ENCODE peak calls at places on chromosome 10, in eight cellular contexts. E is anterior cingulate cortex; F is foreskin fibroblast; N is stimulated activated CD4-positive, alpha-beta T cell treated with anti-CD3 and anti-CD28 coated beads, Interleukin-12 subunit alpha, Interleukin-12 subunit beta, amount 100 ng/mL, for 48 hours; B is activated CD4-positive, alpha-beta T cell treated with anti-CD3 and anti-CD28 coated beads, Interleukin-2, amount 50 U/mL, for 1 hour; L is fibroblast of the aortic adventitia; P is activated CD8-positive, alpha-beta memory T cell treated with anti-CD3 and anti-CD28 coated beads for 48 hours; W is right cardiac atrium. M is an unnamed sample.

GRCh38 chr10:131015271-131015670 is 296.2 kb downstream of the TCERG1L start:
- DNase-seq in E (no peak), F (no peak), N (no peak), B (no peak), L (no peak), P (no peak), W (no peak), M (no peak)

GRCh38 chr10:132273304-132273944 is 34.3 kb downstream of the STK32C start:
- DNase-seq in E (no peak), F (no peak), N (no peak), B (no peak), L (no peak), P (no peak), W (no peak), M (no peak)

GRCh38 chr10:118308664-118309063 is 33.5 kb downstream of the FAM204A start:
- DNase-seq in E (no peak), F (no peak), N (no peak), B (no peak), L (no peak), P (no peak), W (no peak), M (no peak)

GRCh38 chr10:70312972-70313371 is 29.2 kb upstream of the NPFFR1 start:
- DNase-seq in E (no peak), F (peak), N (no peak), B (no peak), L (peak), P (no peak), W (peak), M (no peak)

GRCh38 chr10:34260904-34261303 is 554.2 kb downstream of the PARD3 start:
- DNase-seq in E (no peak), F (no peak), N (no peak), B (no peak), L (no peak), P (no peak), W (no peak), M (no peak)

GRCh38 chr10:52216852-52217251 is 97.2 kb upstream of the DKK1 start:
- DNase-seq in E (no peak), F (peak), N (no peak), B (no peak), L (peak), P (no peak), W (no peak), M (no peak)

GRCh38 chr10:80324086-80324485 is 32.5 kb downstream of the DYDC1 start:
- DNase-seq in E (no peak), F (peak), N (no peak), B (no peak), L (peak), P (no peak), W (no peak), M (no peak)

GRCh38 chr10:114499630-114500190 is 95.4 kb upstream of the AFAP1L2 start:
- DNase-seq in E (peak), F (no peak), N (peak), B (peak), L (no peak), P (peak), W (no peak), M (no peak)

GRCh38 chr10:61899997-61900828 is 1.3 kb upstream of the ARID5B start:
- DNase-seq in E (peak), F (peak), N (peak), B (peak), L (peak), P (no peak), W (peak), M (peak)

GRCh38 chr10:78972160-78972946 is 96.4 kb upstream of the ZMIZ1 start:
- DNase-seq in E (peak), F (peak), N (no peak), B (no peak), L (peak), P (no peak), W (peak), M (peak)

GRCh38 chr10:111247781-111248389 is 171.1 kb downstream of the ADRA2A start:
- DNase-seq in E (no peak), F (no peak), N (no peak), B (no peak), L (no peak), P (no peak), W (no peak), M (no peak)

GRCh38 chr10:79149662-79150443 is 81.1 kb downstream of the ZMIZ1 start:
- DNase-seq in E (no peak), F (peak), N (peak), B (peak), L (peak), P (no peak), W (peak), M (peak)

GRCh38 chr10:30491204-30491603 is 57.2 kb downstream of the MAP3K8 start:
- DNase-seq in E (no peak), F (peak), N (no peak), B (no peak), L (peak), P (no peak), W (no peak), M (no peak)

GRCh38 chr10:91758303-91759146 is 39.7 kb upstream of the TNKS2 start:
- DNase-seq in E (no peak), F (peak), N (no peak), B (no peak), L (peak), P (no peak), W (no peak), M (no peak)

GRCh38 chr10:129964611-129965417 is 740 bp upstream of the EBF3 start:
- DNase-seq in E (no peak), F (peak), N (no peak), B (no peak), L (no peak), P (no peak), W (peak), M (no peak)

GRCh38 chr10:122487231-122487765 is 25.9 kb downstream of the HTRA1 start:
- DNase-seq in E (no peak), F (peak), N (no peak), B (no peak), L (no peak), P (no peak), W (no peak), M (no peak)

GRCh38 chr10:70410608-70411007 is 6.7 kb downstream of the EIF4EBP2 start:
- DNase-seq in E (no peak), F (no peak), N (no peak), B (no peak), L (peak), P (no peak), W (no peak), M (no peak)

GRCh38 chr10:49282879-49283321 is 16.1 kb upstream of the C10orf71 start:
- DNase-seq in E (no peak), F (no peak), N (no peak), B (no peak), L (no peak), P (no peak), W (no peak), M (no peak)

GRCh38 chr10:24849537-24850299 is 102.7 kb downstream of the PRTFDC1 start:
- DNase-seq in E (no peak), F (no peak), N (no peak), B (no peak), L (no peak), P (no peak), W (no peak), M (no peak)

GRCh38 chr10:118669020-118669766 is 73.7 kb upstream of the PRLHR start:
- DNase-seq in E (peak), F (peak), N (no peak), B (no peak), L (peak), P (no peak), W (no peak), M (no peak)

GRCh38 chr10:126598009-126598408 is 72.5 kb downstream of the C10orf90 start:
- DNase-seq in E (peak), F (peak), N (no peak), B (no peak), L (peak), P (no peak), W (no peak), M (no peak)

GRCh38 chr10:98047009-98047741 is 16.8 kb upstream of the CRTAC1 start:
- DNase-seq in E (peak), F (no peak), N (no peak), B (no peak), L (peak), P (no peak), W (peak), M (no peak)

GRCh38 chr10:3350790-3351364 is 178.3 kb upstream of the PITRM1 start:
- DNase-seq in E (no peak), F (no peak), N (no peak), B (no peak), L (no peak), P (no peak), W (no peak), M (no peak)

GRCh38 chr10:128083191-128083895 is 42.9 kb downstream of the MKI67 start:
- DNase-seq in E (no peak), F (no peak), N (no peak), B (no peak), L (no peak), P (no peak), W (no peak), M (no peak)

GRCh38 chr10:115856580-115856979 is 416.4 kb downstream of the GFRA1 start:
- DNase-seq in E (no peak), F (no peak), N (no peak), B (no peak), L (no peak), P (no peak), W (no peak), M (no peak)

GRCh38 chr10:59336632-59337031 is 25.7 kb downstream of the FAM13C start:
- DNase-seq in E (no peak), F (peak), N (no peak), B (no peak), L (peak), P (no peak), W (no peak), M (no peak)

GRCh38 chr10:72875250-72876055 is 18.1 kb upstream of the OIT3 start:
- DNase-seq in E (no peak), F (peak), N (no peak), B (no peak), L (peak), P (no peak), W (no peak), M (no peak)

GRCh38 chr10:114045071-114045737 is 1.5 kb downstream of the ADRB1 start:
- DNase-seq in E (no peak), F (peak), N (no peak), B (no peak), L (no peak), P (no peak), W (peak), M (no peak)

GRCh38 chr10:25547391-25547790 is 372.6 kb downstream of the GPR158 start:
- DNase-seq in E (peak), F (no peak), N (no peak), B (no peak), L (no peak), P (no peak), W (no peak), M (no peak)

GRCh38 chr10:43048301-43049051 is 28.4 kb upstream of the RET start:
- DNase-seq in E (no peak), F (peak), N (no peak), B (no peak), L (no peak), P (no peak), W (peak), M (no peak)

M was measured in ovary.